ENCODE peak calls at places on chromosomes 16 and 17, in ten cellular contexts. B is glutamatergic neuron, E is choroid plexus epithelial cell, Y is heart right ventricle, W is stomach, J is cardiac fibroblast, X is kidney, M is MM.1S, N is lower lobe of right lung, V is lung. Q is an unnamed sample.

GRCh38 chr16:70638814-70639792 is 7.3 kb upstream of the IL34 start:
- DNase-seq in W (no peak), X (no peak), V (no peak), Y (no peak), N (no peak), M (peak), E (peak), B (no peak), J (peak), Q (peak)

GRCh38 chr16:72990003-72990521 is 57.9 kb downstream of the ZFHX3 start:
- DNase-seq in J (peak), M (no peak), E (peak), X (no peak), W (peak), V (peak), B (no peak), N (no peak), Y (peak), Q (peak)

GRCh38 chr17:28975634-28976033 is 24.3 kb upstream of the PHF12 start:
- DNase-seq in X (no peak), V (no peak), Y (no peak), E (no peak), B (no peak), W (no peak), J (no peak), N (no peak), M (no peak), Q (no peak)

GRCh38 chr16:2919511-2920255 is 8.0 kb downstream of the FLYWCH1 start:
- DNase-seq in Y (peak), N (no peak), V (peak), E (peak), X (no peak), B (peak), M (peak), J (peak), W (peak), Q (peak)

GRCh38 chr17:80969030-80969673 is 22.5 kb upstream of the CHMP6 start:
- DNase-seq in X (peak), J (no peak), W (no peak), V (no peak), E (no peak), Y (no peak), N (peak), M (no peak), B (peak), Q (no peak)

GRCh38 chr17:2362016-2362415 is 24.7 kb downstream of the SGSM2 start:
- DNase-seq in X (peak), Y (no peak), V (no peak), J (no peak), E (no peak), N (no peak), M (no peak), B (peak), W (no peak), Q (no peak)

GRCh38 chr17:61815863-61816523 is 47.3 kb downstream of the BRIP1 start:
- DNase-seq in W (no peak), B (no peak), X (no peak), Y (no peak), J (no peak), M (no peak), E (no peak), N (no peak), V (no peak), Q (no peak)

GRCh38 chr17:63399316-63399715 is 46.8 kb downstream of the CYB561 start:
- DNase-seq in X (no peak), Y (no peak), B (no peak), M (no peak), V (no peak), J (peak), N (no peak), E (peak), W (no peak), Q (peak)

GRCh38 chr17:40509626-40510327 is 8.4 kb upstream of the TNS4 start:
- DNase-seq in E (peak), W (no peak), M (no peak), X (no peak), V (no peak), B (no peak), Y (no peak), J (peak), N (no peak), Q (no peak)

GRCh38 chr16:65658339-65659275 is 536.7 kb upstream of the CDH11 start:
- DNase-seq in N (no peak), W (no peak), V (no peak), X (no peak), E (peak), M (no peak), B (no peak), Y (no peak), J (peak), Q (peak)

GRCh38 chr17:30476726-30477082 is 504 bp upstream of the GOSR1 start:
- DNase-seq in W (no peak), B (no peak), N (no peak), V (no peak), X (no peak), Y (no peak), M (no peak), E (peak), J (no peak), Q (peak)

GRCh38 chr17:32357615-32358014 is 7.7 kb downstream of the ZNF207 start:
- DNase-seq in Y (no peak), X (no peak), N (no peak), W (no peak), M (no peak), B (no peak), J (no peak), E (no peak), V (no peak), Q (no peak)

GRCh38 chr16:524274-525011 is 3.1 kb upstream of the CAPN15 start:
- DNase-seq in E (no peak), B (no peak), J (no peak), V (no peak), M (no peak), W (no peak), Y (no peak), X (peak), N (no peak), Q (no peak)

GRCh38 chr16:525123-525519 is 2.4 kb upstream of the CAPN15 start:
- DNase-seq in W (no peak), J (no peak), X (no peak), N (no peak), M (no peak), Y (no peak), V (no peak), E (no peak), B (no peak), Q (no peak)

GRCh38 chr16:526181-527014 is 1.1 kb upstream of the CAPN15 start:
- DNase-seq in N (peak), J (peak), M (no peak), B (peak), W (peak), E (peak), V (peak), X (no peak), Y (peak), Q (peak)

GRCh38 chr16:527015-527903 is at the start of gene CAPN15:
- DNase-seq in N (peak), B (peak), Y (peak), W (peak), M (peak), J (peak), E (peak), V (peak), X (peak), Q (peak)

DNA sequence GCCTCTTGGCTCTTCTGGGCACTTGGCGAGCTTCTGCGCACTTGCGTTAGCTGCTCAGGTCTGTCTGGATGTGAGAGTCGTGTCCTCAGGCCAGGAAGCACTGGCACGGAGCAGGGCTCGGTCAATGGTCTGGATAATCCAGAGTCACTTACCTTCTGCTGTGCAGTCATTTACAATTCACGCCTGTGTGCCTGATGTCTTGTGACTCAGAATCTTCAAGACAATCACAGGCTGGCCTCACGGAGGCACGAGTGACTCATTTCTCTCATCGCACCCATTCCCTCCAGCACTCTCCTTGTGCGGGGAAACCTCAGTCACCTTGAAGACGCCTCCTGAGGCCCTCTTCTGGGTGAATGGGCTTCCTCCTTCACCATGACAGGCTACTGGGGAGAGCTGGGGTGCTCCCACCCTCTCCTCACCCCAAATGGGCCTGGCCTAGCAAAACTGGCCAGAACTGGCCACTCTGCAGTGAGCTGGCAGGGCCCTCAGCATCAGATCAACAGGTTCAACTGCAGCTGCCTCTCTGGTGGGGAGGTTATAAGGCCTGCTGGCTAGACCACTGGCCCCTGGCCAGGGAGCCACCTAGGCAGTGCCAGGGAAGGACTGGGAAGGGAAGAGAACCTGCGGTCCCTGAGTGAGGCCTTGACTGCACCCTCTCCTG is 1.9 kb upstream of the CAPN15 start:
- DNase-seq in J (peak), W (no peak), E (peak), X (peak), Y (no peak), N (no peak), V (no peak), B (no peak), M (no peak), Q (peak)
- TF ChIP-seq CTCF in J (no peak), W (no peak), E (no peak), X (peak), Y (no peak), N (no peak), V (no peak), B (no peak), M (no peak), Q (no peak)

DNA sequence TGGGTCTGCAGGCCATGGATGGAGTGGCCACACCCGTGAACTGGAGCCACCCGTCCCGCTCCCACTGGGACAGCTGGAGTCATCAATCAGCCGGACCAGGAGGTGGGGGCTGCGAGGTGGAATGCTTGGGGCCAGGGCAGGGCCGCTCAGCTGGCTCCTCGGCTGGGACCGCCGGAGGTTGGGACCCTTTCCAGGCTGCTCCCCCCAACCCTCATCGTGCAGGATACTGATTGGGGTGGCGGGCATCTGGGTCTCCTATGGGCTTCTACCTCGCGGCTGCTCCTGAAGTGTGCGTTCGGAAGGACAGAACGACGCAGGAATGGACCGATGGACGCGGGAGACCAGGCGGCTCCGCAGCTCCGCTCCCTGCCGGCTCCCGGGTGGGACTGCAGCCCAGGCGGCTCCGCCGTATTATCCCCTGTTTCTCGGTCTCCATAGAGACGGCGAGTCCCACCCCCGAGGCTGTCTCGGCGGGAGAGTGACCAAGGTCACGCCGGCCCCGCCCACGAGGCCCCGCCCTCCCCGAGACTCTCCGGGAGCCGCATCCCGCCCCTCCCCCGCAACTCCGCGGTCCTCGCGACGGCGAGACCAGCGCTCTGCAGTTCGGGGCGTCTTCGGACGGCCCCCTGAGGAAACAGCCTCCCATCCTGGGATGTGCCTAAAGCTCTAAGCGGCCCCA is at the start of gene TPPP3:
- DNase-seq in X (peak), N (peak), W (peak), B (peak), Y (peak), J (peak), V (peak), E (peak), M (no peak), Q (peak)
- TF ChIP-seq CTCF in X (peak), N (peak), W (peak), B (peak), Y (peak), J (peak), V (peak), E (peak), M (no peak), Q (peak)

DNA sequence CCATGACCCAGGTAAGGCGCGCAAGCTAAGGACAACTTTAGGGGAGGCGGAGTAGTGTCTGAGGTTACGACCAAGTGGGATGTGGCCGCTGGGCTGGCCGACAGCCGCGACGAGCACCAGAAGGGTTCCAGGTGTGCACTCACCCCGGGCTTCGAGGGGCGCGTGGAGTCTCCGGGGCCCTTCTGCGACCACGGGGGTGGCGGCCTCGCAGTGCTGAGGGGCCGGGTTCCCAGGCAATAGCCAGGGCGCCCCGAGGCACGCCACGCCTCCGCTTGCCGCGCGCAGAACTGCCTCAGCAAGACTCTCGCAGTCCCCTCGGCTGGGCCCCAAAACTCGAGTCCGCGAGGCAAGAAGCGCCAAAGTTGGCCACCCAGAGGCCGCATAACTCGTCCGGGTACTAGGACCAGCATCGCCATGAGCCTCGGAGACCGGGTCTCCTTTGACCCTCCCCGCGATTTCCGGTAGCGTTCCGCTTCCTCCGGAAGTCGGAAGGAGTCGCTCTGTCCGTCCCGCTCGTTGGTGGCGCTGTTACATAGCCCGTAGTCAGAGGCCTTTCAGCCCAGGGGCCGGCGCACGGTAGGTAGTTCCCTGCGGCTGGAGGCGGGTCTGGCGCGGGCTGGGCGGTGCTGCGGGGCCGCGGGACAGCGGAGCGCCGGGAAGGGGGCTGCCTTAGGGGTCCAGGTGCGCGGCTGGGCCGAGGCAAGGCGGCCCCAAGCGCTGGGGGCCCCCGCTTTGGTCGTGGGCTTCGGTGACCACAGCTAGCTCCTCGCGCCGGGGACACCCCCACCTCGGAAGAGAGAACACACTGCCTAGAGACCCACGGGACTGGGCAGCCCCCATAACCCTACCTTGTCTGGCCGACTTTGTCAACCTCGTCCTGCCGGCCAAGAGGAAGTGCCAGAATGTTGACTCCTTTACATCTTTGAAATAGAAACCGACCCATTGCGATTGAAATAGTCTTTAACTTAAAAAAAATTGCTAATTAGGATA is at the start of the genes ADPRM and SCO1:
- DNase-seq in V (peak), N (peak), W (peak), E (peak), B (peak), M (peak), J (peak), X (peak), Y (peak), Q (peak)
- TF ChIP-seq CTCF in V (peak), N (peak), W (peak), E (peak), B (no peak), M (peak), J (peak), X (peak), Y (peak), Q (peak)

DNA sequence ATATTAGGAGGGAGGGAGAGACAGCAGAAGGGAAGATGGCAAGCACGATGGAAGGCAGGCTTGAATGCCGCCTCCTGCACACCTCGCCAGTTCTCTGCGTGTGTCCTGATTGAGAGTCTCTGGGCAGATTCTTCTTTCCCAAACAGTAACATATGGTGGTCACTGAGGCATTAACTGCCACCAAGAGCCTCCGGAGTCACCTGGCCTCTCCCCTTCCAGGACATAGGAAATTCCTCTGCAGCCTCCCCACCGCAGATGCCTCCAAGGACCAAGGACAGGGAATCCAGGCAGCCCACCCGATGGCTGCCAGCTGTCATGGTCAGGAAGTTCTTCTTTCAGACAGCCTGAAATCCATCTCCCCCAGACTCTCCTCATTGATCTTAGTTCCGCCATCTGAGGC is 149.3 kb downstream of the ENGASE start:
- DNase-seq in W (no peak), Y (no peak), X (no peak), M (no peak), B (no peak), J (no peak), V (no peak), E (no peak), N (no peak), Q (no peak)
- TF ChIP-seq CTCF in W (no peak), Y (no peak), X (no peak), M (no peak), B (no peak), J (no peak), V (no peak), E (no peak), N (no peak), Q (no peak)

GRCh38 chr17:7281074-7281952 is at the start of gene SLC2A4:
- DNase-seq in B (peak), X (peak), W (peak), V (peak), M (peak), E (peak), N (peak), J (peak), Y (peak), Q (peak)

GRCh38 chr17:7281953-7282751 is 634 bp downstream of the SLC2A4 start:
- DNase-seq in Y (peak), E (no peak), M (no peak), B (no peak), J (no peak), N (no peak), X (peak), V (no peak), W (no peak), Q (no peak)

GRCh38 chr17:7284911-7285310 is 3.4 kb downstream of the SLC2A4 start:
- DNase-seq in X (no peak), J (no peak), B (no peak), W (no peak), E (no peak), Y (no peak), M (no peak), N (no peak), V (no peak), Q (no peak)

GRCh38 chr17:7283471-7284216 is 2.1 kb downstream of the SLC2A4 start:
- DNase-seq in E (no peak), M (no peak), Y (no peak), B (no peak), J (no peak), V (no peak), N (no peak), X (no peak), W (no peak), Q (no peak)

DNA sequence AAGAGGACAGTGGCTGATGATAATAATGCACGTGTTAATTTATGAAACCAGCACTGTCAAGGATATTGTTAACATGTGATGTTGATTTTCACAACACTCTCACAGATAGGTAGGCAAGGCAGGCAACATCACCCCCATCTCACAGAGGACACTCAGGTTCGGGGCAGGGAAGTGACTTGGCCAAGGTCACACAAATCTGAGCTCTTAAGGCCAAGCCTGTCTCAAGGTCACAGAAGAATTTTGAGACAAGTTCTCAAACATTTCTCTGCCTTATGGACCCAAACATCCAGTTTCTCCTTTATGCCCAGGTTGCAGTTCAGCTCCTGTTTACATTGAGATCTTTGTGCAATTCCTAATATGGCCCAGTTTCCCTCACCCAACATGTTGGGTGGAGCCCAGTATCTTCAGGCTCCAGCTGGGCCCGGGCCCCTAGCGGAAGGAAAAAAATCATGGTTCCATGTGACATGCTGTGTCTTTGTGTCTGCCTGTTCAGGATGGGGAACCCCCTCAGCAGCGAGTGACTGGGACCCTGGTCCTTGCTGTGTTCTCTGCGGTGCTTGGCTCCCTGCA is 1.3 kb downstream of the SLC2A4 start:
- DNase-seq in J (no peak), Y (no peak), V (no peak), M (no peak), N (no peak), B (no peak), W (no peak), X (no peak), E (no peak), Q (no peak)
- TF ChIP-seq CTCF in J (peak), Y (no peak), V (no peak), M (no peak), N (no peak), B (no peak), W (no peak), X (no peak), E (no peak), Q (no peak)

GRCh38 chr16:75695708-75696107 is 5.6 kb downstream of the DUXB start:
- DNase-seq in E (no peak), B (no peak), X (no peak), V (no peak), J (no peak), Y (no peak), M (no peak), N (no peak), W (no peak), Q (no peak)
- TF ChIP-seq CTCF in E (no peak), B (no peak), X (no peak), V (no peak), J (no peak), Y (no peak), M (peak), N (no peak), W (no peak), Q (no peak)

Q was measured in fibroblast of pulmonary artery.